ENCODE peak calls at places on chromosomes 3 and 15, in six cellular contexts. E is AG04450, J is fibroblast of the aortic adventitia, B is endodermal cell, M is foreskin fibroblast, S is GM12864. I is an unnamed sample.

GRCh38 chr3:143424874-143425273 is 305.3 kb downstream of the CHST2 start:
- DNase-seq in J (no peak), E (no peak), S (no peak), B (no peak), M (no peak), I (no peak)

GRCh38 chr3:162632672-162633071 is 1136.1 kb downstream of the OTOL1 start:
- DNase-seq in M (no peak), B (no peak), E (no peak), S (no peak), J (no peak), I (no peak)

GRCh38 chr15:73789491-73790240 is 36.5 kb upstream of the INSYN1 start:
- DNase-seq in E (no peak), S (no peak), B (no peak), J (no peak), M (no peak), I (no peak)

GRCh38 chr15:89186798-89187197 is 34.6 kb downstream of the RLBP1 start:
- DNase-seq in E (no peak), M (no peak), S (no peak), B (no peak), J (no peak), I (no peak)

GRCh38 chr3:137792633-137793271 is 28.6 kb downstream of the SOX14 start:
- DNase-seq in S (peak; percentile 7), M (no peak), E (no peak), J (peak; percentile 34), B (peak; percentile 85), I (peak; percentile 51)

GRCh38 chr3:181735921-181736320 is 24.2 kb downstream of the SOX2 start:
- DNase-seq in S (no peak), B (no peak), M (no peak), E (no peak), J (no peak), I (no peak)

GRCh38 chr3:50254577-50255250 is 14.2 kb upstream of the SEMA3B start:
- DNase-seq in S (no peak), E (no peak), J (peak; percentile 42), M (peak; percentile 35), B (peak; percentile 80), I (no peak)

GRCh38 chr3:161108840-161109239 is 3.7 kb upstream of the B3GALNT1 start:
- DNase-seq in B (no peak), S (no peak), E (no peak), J (peak; percentile 55), M (peak; percentile 54), I (no peak)

GRCh38 chr15:99416191-99417188 is 149.3 kb upstream of the MEF2A start:
- DNase-seq in M (no peak), B (peak; percentile 65), E (no peak), J (no peak), S (no peak), I (no peak)

GRCh38 chr3:28348637-28349396 is at the start of the genes AZI2 and ZCWPW2:
- DNase-seq in E (peak; percentile 90), J (peak; percentile 94), M (peak; percentile 94), S (peak; percentile 79), B (peak; percentile 96), I (peak; percentile 96)
- TF ChIP-seq CTCF in E (peak; percentile 36), J (no peak), M (peak; percentile 14), S (peak; percentile 28), B (peak; percentile 56), I (no peak)

GRCh38 chr3:46214751-46215352 is 6.7 kb upstream of the CCR1 start:
- DNase-seq in J (no peak), S (no peak), B (peak; percentile 84), E (no peak), M (no peak), I (peak; percentile 44)
- TF ChIP-seq CTCF in J (no peak), S (peak; percentile 78), B (peak; percentile 82), E (peak; percentile 20), M (no peak), I (peak; percentile 36)

GRCh38 chr3:52253314-52254260 is 8.0 kb downstream of the PPM1M start:
- DNase-seq in J (no peak), E (no peak), B (no peak), M (no peak), S (peak; percentile 86), I (no peak)
- TF ChIP-seq CTCF in J (no peak), E (no peak), B (no peak), M (no peak), S (no peak), I (no peak)

DNA sequence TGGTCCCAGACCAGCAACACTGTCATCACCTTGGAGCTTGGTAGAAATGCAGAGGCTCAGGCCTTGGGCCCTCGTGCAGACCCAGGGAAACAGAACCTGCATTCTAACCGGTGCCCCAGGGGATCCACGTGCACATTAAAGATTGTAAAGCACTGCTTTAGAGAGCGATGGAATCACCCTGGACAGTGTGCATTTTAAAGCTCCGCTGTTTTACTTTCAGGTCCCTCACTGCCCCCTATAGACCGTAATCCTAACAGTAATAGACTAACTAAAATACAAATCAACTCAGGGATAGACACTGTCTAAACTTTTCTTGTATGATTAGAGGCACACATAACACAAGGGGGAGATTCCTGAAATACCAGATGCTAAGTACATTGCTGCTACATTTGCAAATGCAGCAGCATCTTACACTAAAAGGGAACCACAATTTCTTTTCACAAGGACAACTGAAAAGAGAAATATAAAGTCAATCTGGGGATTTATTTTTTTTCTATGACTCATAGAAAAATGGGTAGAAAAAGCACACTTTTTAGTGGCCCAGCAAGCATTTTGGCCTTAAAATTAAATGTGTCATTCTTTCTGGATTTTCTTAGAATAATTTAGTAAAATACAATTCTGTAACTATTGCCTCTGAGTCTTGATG is 10.5 kb upstream of the SH3GL3 start:
- DNase-seq in J (peak; percentile 67), B (peak; percentile 55), E (no peak), M (peak; percentile 19), S (no peak), I (peak; percentile 25)
- TF ChIP-seq CTCF in J (peak; percentile 71), B (peak; percentile 79), E (peak; percentile 67), M (peak; percentile 68), S (peak; percentile 31), I (peak; percentile 52)

DNA sequence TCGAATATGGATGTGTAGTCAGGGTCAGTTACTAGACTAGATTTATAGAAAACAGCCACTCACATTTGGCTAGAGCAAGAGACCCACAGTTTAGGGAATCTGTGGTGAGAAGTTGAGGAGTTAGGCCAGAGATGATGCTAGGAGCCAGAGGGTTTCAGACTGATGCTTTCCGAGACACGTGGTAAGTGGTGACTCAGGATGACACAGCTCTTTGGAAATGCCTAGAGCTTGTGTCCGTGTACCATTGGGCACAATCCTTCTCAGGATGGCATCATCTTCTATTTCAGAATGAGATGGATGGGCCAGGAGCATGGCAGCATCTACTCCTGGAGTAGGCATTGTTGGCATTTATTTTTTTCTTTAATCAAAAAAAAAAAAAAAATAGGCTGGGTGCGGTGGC is 28.5 kb downstream of the PTPRG start:
- DNase-seq in J (peak; percentile 61), S (no peak), B (no peak), M (peak; percentile 70), E (no peak), I (no peak)
- TF ChIP-seq CTCF in J (no peak), S (no peak), B (no peak), M (no peak), E (no peak), I (no peak)

DNA sequence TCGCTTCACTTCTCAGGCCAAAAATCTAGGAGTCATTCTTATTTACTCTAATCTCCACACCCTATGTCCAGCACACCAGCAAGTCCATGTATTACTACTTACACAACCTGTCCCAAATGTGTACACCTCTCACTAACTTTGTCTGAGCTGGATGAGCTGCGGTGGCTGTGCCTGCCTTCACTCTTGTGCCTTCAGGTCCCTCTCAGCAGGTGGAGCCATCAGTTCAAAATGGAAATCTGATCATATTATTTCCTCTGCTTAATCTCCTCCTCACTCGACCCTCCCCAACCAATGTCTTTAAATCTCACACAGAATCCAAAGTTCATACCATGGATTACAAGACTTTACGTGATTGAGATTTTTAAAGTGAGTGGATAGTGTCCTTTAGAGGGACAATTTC is 82.8 kb downstream of the SSR3 start:
- DNase-seq in J (no peak), M (no peak), E (no peak), S (no peak), B (no peak), I (no peak)
- TF ChIP-seq CTCF in J (no peak), M (no peak), E (no peak), S (peak; percentile 47), B (no peak), I (no peak)

DNA sequence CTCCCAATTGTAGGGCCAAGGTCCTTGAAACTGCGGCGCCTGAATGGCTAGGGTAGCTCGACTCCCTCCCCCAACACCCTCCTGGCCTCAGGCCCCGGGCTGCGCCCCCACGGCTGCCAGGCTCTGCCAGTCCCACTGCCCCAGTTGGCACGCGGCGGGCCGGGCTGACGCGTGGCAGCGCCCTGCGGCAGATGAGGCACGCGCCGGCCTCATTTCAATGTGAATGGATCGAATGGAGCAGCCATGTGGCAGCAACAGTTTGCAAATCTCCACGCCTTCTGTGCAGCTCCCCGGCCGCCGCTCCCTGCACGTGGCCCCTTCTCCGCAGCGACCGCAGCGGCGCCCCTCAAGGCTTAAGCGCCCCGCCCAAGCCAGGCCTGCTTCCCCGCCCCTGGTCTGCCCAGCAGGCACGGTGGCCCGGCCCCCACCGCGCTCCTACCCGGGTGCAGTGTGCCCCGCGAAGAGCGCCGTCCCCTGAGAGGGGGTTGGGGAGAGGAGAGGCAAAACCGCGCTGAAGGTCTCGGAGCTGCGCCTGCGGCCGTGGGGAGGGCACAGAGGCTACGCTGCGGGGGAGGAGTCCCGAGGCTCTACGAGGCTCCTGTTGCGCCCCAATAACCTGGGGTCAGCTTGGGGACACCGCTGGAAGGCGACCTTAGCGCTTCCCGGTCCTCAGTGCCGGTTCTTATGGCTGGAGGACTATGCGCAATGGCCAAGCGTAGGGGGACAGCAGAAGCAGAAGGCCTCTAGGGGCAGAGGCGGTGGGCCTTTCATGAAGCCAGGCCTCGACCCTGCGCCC is 3.1 kb upstream of the DLL4 start:
- DNase-seq in B (peak; percentile 86), M (no peak), S (no peak), J (no peak), E (no peak), I (no peak)
- TF ChIP-seq CTCF in B (peak; percentile 36), M (no peak), S (no peak), J (no peak), E (no peak), I (no peak)

GRCh38 chr3:9036327-9037112 is 73.2 kb upstream of the RAD18 start:
- DNase-seq in J (peak; percentile 90), M (peak; percentile 64), S (no peak), E (peak; percentile 6), B (no peak), I (no peak)
- TF ChIP-seq CTCF in J (no peak), M (no peak), S (no peak), E (no peak), B (no peak), I (no peak)

DNA sequence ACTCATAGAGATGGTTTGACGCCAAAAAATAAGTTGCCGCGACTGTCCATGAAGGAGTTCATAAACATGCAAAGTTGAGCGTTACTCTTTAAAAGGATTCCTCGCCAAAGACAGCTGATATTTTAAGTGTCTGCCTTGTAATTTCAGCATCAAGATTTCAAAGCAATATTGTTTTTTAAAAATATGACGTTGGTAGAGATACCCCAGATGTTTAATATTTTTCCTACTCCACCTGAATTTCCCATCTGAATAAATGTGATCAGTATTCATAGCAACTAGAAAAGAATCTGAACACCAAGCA is 155.0 kb downstream of the TUSC7 start:
- DNase-seq in J (no peak), M (no peak), B (no peak), E (no peak), S (no peak), I (no peak)
- TF ChIP-seq CTCF in J (no peak), M (no peak), B (no peak), E (no peak), S (no peak), I (no peak)

GRCh38 chr3:177521305-177521704 is 324.0 kb upstream of the TBL1XR1 start:
- DNase-seq in E (no peak), M (no peak), S (no peak), J (no peak), B (peak; percentile 79), I (peak; percentile 92)
- TF ChIP-seq CTCF in E (no peak), M (no peak), S (no peak), J (no peak), B (peak; percentile 68), I (peak; percentile 72)